ENCODE peak calls at places on chromosomes 6 and 20, in six cellular contexts. D is stomach, T is HCT116, C is adrenal gland, O is transverse colon, Z is psoas muscle. F is an unnamed sample.

GRCh38 chr6:154565331-154565730 is 54.8 kb upstream of the CNKSR3 start:
- DNase-seq in T (no peak), D (no peak), Z (no peak), O (no peak), C (no peak), F (no peak)

GRCh38 chr6:40227735-40228134 is 293.5 kb upstream of the MOCS1 start:
- DNase-seq in T (no peak), D (no peak), O (no peak), Z (no peak), C (no peak), F (no peak)

GRCh38 chr20:45097485-45098095 is 3.3 kb downstream of the KCNS1 start:
- DNase-seq in Z (no peak), O (peak; percentile 26), D (no peak), C (peak; percentile 22), T (no peak), F (peak; percentile 59)

GRCh38 chr6:18034798-18035202 is 47.4 kb upstream of the KIF13A start:
- DNase-seq in D (no peak), Z (no peak), O (peak; percentile 54), T (peak; percentile 12), C (no peak), F (peak; percentile 20)

GRCh38 chr6:133992992-133993682 is 40.1 kb downstream of the TBPL1 start:
- DNase-seq in C (no peak), T (no peak), Z (no peak), D (no peak), O (no peak), F (no peak)

GRCh38 chr6:146153040-146153758 is 124.3 kb downstream of the GRM1 start:
- DNase-seq in C (no peak), O (no peak), Z (no peak), D (no peak), T (no peak), F (no peak)

GRCh38 chr6:104956663-104957294 is at the start of gene LIN28B:
- DNase-seq in C (no peak), D (no peak), Z (no peak), T (no peak), O (no peak), F (peak; percentile 86)

GRCh38 chr20:23637282-23638221 is at the start of gene CST3:
- DNase-seq in C (peak; percentile 93), D (peak; percentile 91), Z (peak; percentile 93), O (peak; percentile 93), T (peak; percentile 68), F (peak; percentile 95)

GRCh38 chr6:121430514-121431460 is 4.7 kb upstream of the GJA1 start:
- DNase-seq in C (no peak), T (peak; percentile 29), O (no peak), D (no peak), Z (no peak), F (no peak)

GRCh38 chr6:148973809-148974208 is 227.0 kb downstream of the UST start:
- DNase-seq in O (no peak), Z (no peak), D (no peak), T (peak; percentile 21), C (peak; percentile 55), F (no peak)

GRCh38 chr6:147434508-147434907 is 74.0 kb upstream of the SAMD5 start:
- DNase-seq in O (no peak), D (no peak), C (no peak), T (no peak), Z (no peak), F (no peak)

GRCh38 chr6:75275067-75275466 is 9.5 kb downstream of the TMEM30A start:
- DNase-seq in Z (no peak), D (no peak), C (no peak), T (no peak), O (no peak), F (no peak)

GRCh38 chr20:59836768-59837167 is 96.7 kb downstream of the SYCP2 start:
- DNase-seq in C (no peak), T (no peak), D (no peak), O (no peak), Z (no peak), F (no peak)

GRCh38 chr20:1524004-1524403 is 32.8 kb upstream of the SIRPB2 start:
- DNase-seq in O (no peak), D (no peak), Z (no peak), T (no peak), C (no peak), F (no peak)

GRCh38 chr6:113281014-113281810 is 575.9 kb upstream of the MARCKS start:
- DNase-seq in Z (no peak), T (no peak), O (no peak), C (no peak), D (no peak), F (no peak)

GRCh38 chr6:58290177-58290576 is 972.7 kb downstream of the PRIM2 start:
- DNase-seq in O (no peak), C (no peak), Z (no peak), T (no peak), D (no peak), F (no peak)
- H3K9me3 ChIP-seq in O (peaks cover 3% of the 10 kb centered on the region), C (no peaks in the 10 kb centered on the region), Z (no peaks in the 10 kb centered on the region), T (no peaks in the 10 kb centered on the region), D (no peaks in the 10 kb centered on the region), F (no peaks in the 10 kb centered on the region)

DNA sequence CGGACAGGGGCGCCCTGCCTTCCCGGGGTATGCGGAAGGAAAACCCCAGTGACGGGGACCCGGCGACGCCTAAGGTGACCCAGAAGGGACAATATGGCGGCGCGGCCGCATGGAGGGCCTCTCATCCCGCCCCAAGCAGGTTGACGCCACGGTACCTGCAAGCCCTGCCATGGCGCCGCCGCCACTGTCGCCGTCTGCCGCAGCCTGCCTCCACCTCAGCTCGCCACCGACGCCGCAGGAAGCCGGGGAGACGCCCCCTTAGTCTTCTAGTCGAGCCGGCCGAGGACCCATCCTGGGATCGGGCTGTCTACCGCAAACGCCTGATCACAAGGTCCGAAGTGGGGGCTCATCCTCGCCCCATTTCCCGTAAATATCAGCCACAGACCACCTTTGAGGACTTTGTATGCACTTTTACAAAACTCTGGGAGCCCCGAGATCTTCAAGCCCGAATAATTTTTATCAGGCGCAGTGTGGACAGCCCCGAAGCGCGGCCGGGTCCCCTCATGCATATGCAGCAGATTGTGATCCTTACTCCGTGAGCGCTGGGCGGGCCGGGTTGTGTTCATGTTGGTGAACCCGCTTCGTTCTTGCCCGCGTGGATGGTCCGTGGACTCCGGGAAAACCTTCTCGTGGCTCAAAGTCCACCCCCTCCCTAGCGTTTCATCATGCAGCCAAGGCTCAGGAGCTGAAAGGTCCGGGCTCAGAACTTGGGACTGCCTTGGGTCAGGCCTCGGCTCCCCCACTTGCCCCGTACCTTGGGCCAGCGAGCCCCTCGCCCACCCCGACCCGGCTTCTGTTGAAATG is at the start of gene BLCAP:
- DNase-seq in T (peak; percentile 73), O (peak; percentile 94), Z (peak; percentile 93), D (peak; percentile 91), C (peak; percentile 93), F (peak; percentile 94)
- H3K4me1 ChIP-seq in T (peaks cover 28% of the 10 kb centered on the region), O (peaks cover 45% of the 10 kb centered on the region), Z (peaks cover 23% of the 10 kb centered on the region), D (peaks cover 28% of the 10 kb centered on the region), C (peaks cover 36% of the 10 kb centered on the region), F (peaks cover 12% of the 10 kb centered on the region)

DNA sequence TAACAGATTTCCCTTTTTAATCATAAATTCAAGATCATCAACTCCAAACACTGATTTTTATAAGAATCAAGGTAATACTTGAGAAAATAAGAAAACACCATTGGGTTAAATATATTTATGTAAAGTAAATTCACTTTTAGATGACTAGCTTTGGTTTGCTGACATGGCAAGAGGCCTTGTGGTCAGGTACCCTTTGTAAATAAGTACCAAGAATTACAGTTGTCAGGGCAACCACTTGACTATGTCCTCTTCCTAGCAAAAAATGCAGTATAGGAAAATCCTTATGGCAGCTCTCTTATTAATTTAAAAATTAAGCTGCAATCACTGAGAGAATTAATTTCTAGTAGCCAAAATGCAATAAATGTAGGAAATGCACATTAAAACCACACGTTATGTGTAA is 153.8 kb downstream of the INSM1 start:
- DNase-seq in Z (no peak), D (no peak), C (no peak), O (no peak), T (no peak), F (no peak)
- H3K9me3 ChIP-seq in Z (no peaks in the 10 kb centered on the region), D (no peaks in the 10 kb centered on the region), C (no peaks in the 10 kb centered on the region), O (no peaks in the 10 kb centered on the region), T (no peaks in the 10 kb centered on the region), F (no peaks in the 10 kb centered on the region)

GRCh38 chr6:157558049-157558448 is 177.1 kb downstream of the ZDHHC14 start:
- DNase-seq in C (no peak), O (no peak), Z (no peak), D (no peak), T (no peak), F (no peak)
- H3K4me1 ChIP-seq in C (no peaks in the 10 kb centered on the region), O (peaks cover 8% of the 10 kb centered on the region), Z (peaks cover 23% of the 10 kb centered on the region), D (peaks cover 15% of the 10 kb centered on the region), T (no peaks in the 10 kb centered on the region), F (peaks cover 11% of the 10 kb centered on the region)

DNA sequence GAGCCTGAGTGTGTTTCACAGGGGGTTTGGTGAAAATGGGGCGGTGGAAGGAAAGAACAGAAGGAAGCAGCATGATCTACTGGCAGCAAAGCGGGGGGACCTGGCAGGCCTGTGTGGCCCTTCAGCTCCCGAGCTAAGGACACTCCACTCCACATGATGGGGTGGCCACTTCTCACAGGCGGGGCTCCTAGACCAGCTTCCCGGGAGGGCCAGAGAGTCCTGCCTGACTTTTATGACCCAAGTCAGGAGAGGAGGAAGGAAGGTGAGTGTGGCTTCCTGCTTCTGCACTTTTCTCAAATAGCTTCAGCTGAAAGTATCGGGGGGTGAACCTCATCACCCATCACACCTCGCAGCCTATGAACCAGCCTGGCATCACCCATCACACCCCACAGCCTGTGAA is 117.5 kb upstream of the AFDN start:
- DNase-seq in D (no peak), T (no peak), O (no peak), C (no peak), Z (no peak), F (no peak)
- H3K9me3 ChIP-seq in D (no peaks in the 10 kb centered on the region), T (no peaks in the 10 kb centered on the region), O (no peaks in the 10 kb centered on the region), C (no peaks in the 10 kb centered on the region), Z (no peaks in the 10 kb centered on the region), F (no peaks in the 10 kb centered on the region)

DNA sequence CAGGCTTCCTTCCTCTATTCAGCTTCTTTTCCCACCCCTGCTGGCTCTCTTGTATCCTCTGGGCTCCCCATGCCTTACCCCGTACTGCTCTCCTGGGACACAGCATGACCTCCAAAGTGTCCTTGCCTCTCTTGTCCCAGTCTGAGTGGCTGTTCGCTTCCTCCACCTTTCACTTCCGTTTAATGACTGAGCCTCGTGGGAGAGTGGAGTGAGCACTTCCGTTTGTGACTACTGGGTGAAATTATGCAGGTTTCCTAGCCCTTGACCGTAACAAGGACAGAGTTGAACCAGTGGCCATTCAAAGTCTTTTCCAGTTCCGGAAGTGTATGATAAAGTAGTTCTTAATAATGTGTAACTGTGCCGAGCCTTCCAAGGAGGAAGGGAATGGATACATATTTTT is 109.2 kb downstream of the ARID1B start:
- DNase-seq in C (peak; percentile 61), T (no peak), O (no peak), Z (no peak), D (peak; percentile 52), F (no peak)
- H3K4me1 ChIP-seq in C (peaks cover 30% of the 10 kb centered on the region), T (no peaks in the 10 kb centered on the region), O (peaks cover 15% of the 10 kb centered on the region), Z (peaks cover 63% of the 10 kb centered on the region), D (peaks cover 39% of the 10 kb centered on the region), F (peaks cover 23% of the 10 kb centered on the region)

DNA sequence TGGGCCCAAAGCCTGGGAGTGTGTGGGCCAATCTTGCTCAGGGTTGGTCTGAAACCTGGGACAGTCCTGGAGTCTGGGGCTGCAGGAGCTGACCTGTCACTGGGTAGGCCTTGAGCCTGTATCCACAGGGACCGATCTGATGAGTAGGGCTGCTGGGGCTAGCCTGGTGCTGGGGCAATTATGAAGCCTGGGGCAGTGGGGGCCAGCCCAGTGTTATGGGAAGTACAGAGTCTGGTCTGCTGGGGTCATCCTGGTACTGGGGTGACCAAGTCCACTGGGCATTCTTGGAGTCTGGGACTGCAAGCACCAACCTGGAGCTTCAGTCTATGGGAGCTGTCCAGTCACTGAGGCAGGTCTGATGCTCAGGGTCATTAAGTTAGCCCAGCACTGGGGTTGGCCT is 20.7 kb downstream of the DEFB115 start:
- DNase-seq in D (no peak), O (no peak), Z (no peak), C (no peak), T (no peak), F (no peak)
- H3K9me3 ChIP-seq in D (no peaks in the 10 kb centered on the region), O (peaks cover 8% of the 10 kb centered on the region), Z (peaks cover 7% of the 10 kb centered on the region), C (no peaks in the 10 kb centered on the region), T (no peaks in the 10 kb centered on the region), F (no peaks in the 10 kb centered on the region)

F was measured in HAP-1.